ENCODE peak calls at places on chromosomes 1 and 21, in seven cellular contexts. Q, A, K, C, M, O and B are unnamed samples.

GRCh38 chr1:160419150-160419837 is 18.9 kb downstream of the VANGL2 start:
- DNase-seq in Q (no peak), A (no peak), K (no peak), C (no peak), M (no peak), O (no peak), B (no peak)

GRCh38 chr1:33257759-33258712 is 1.7 kb downstream of the ZNF362 start:
- DNase-seq in Q (no peak), A (no peak), K (no peak), C (no peak), M (no peak), O (no peak), B (peak)

GRCh38 chr1:205928256-205928655 is 15.0 kb downstream of the SLC26A9 start:
- DNase-seq in Q (no peak), A (no peak), K (no peak), C (no peak), M (no peak), O (no peak), B (no peak)

GRCh38 chr1:95018602-95019369 is 54.0 kb downstream of the ALG14 start:
- DNase-seq in Q (no peak), A (no peak), K (no peak), C (no peak), M (no peak), O (no peak), B (no peak)

GRCh38 chr1:84833198-84833597 is 59.8 kb downstream of the LPAR3 start:
- DNase-seq in Q (no peak), A (no peak), K (no peak), C (no peak), M (no peak), O (no peak), B (no peak)

GRCh38 chr1:193905288-193906085 is 719.1 kb upstream of the B3GALT2 start:
- DNase-seq in Q (no peak), A (no peak), K (no peak), C (no peak), M (no peak), O (no peak), B (no peak)

GRCh38 chr1:204357551-204357950 is 2.2 kb downstream of the PLEKHA6 start:
- DNase-seq in Q (no peak), A (no peak), K (no peak), C (no peak), M (no peak), O (no peak), B (no peak)

GRCh38 chr1:151846686-151847227 is 6.8 kb downstream of the THEM5 start:
- DNase-seq in Q (no peak), A (no peak), K (no peak), C (no peak), M (no peak), O (no peak), B (no peak)

GRCh38 chr1:230906226-230906625 is 37.9 kb upstream of the C1orf198 start:
- DNase-seq in Q (no peak), A (no peak), K (no peak), C (no peak), M (no peak), O (no peak), B (no peak)

GRCh38 chr1:65167544-65167943 is 19.5 kb downstream of the AK4 start:
- DNase-seq in Q (no peak), A (no peak), K (no peak), C (no peak), M (no peak), O (no peak), B (no peak)

GRCh38 chr1:22959545-22960360 is 12.9 kb downstream of the LACTBL1 start:
- DNase-seq in Q (no peak), A (no peak), K (no peak), C (no peak), M (no peak), O (no peak), B (no peak)

GRCh38 chr1:36966242-36966641 is 68.1 kb downstream of the GRIK3 start:
- DNase-seq in Q (no peak), A (no peak), K (no peak), C (no peak), M (no peak), O (no peak), B (peak)

GRCh38 chr21:43808367-43808766 is 19.0 kb downstream of the RRP1 start:
- DNase-seq in Q (no peak), A (no peak), K (no peak), C (no peak), M (no peak), O (no peak), B (peak)

GRCh38 chr21:41830764-41831452 is 48.2 kb downstream of the PRDM15 start:
- DNase-seq in Q (no peak), A (no peak), K (no peak), C (no peak), M (no peak), O (no peak), B (no peak)

GRCh38 chr1:67367370-67368345 is 60.0 kb downstream of the IL12RB2 start:
- DNase-seq in Q (no peak), A (no peak), K (no peak), C (peak), M (no peak), O (no peak), B (no peak)

GRCh38 chr1:1906185-1907097 is 8.6 kb upstream of the CALML6 start:
- DNase-seq in Q (peak), A (peak), K (peak), C (peak), M (no peak), O (peak), B (peak)

GRCh38 chr1:82125866-82126265 is 325.1 kb downstream of the ADGRL2 start:
- DNase-seq in Q (no peak), A (no peak), K (no peak), C (no peak), M (no peak), O (no peak), B (no peak)

GRCh38 chr1:64936958-64937357 is 29.4 kb downstream of the JAK1 start:
- DNase-seq in Q (no peak), A (no peak), K (no peak), C (no peak), M (no peak), O (no peak), B (no peak)

GRCh38 chr1:206117151-206117948 is at the start of gene AVPR1B:
- DNase-seq in Q (no peak), A (peak), K (no peak), C (no peak), M (no peak), O (peak), B (no peak)

GRCh38 chr1:8456306-8456912 is 138.5 kb downstream of the SLC45A1 start:
- DNase-seq in Q (no peak), A (no peak), K (no peak), C (no peak), M (no peak), O (no peak), B (peak)

GRCh38 chr1:245858022-245858421 is 649.1 kb downstream of the SMYD3 start:
- DNase-seq in Q (no peak), A (no peak), K (no peak), C (no peak), M (no peak), O (no peak), B (no peak)

GRCh38 chr1:169957884-169958283 is 64.2 kb upstream of the SCYL3 start:
- DNase-seq in Q (no peak), A (no peak), K (no peak), C (no peak), M (no peak), O (no peak), B (no peak)

GRCh38 chr1:240171907-240172306 is 80.2 kb downstream of the FMN2 start:
- DNase-seq in Q (no peak), A (no peak), K (no peak), C (no peak), M (no peak), O (no peak), B (no peak)

GRCh38 chr1:48003741-48004503 is 6.7 kb upstream of the TRABD2B start:
- DNase-seq in Q (no peak), A (no peak), K (no peak), C (no peak), M (no peak), O (no peak), B (no peak)

GRCh38 chr1:25072461-25072860 is 142.4 kb upstream of the RUNX3 start:
- DNase-seq in Q (no peak), A (no peak), K (no peak), C (no peak), M (no peak), O (no peak), B (no peak)

GRCh38 chr1:46030876-46031660 is 101.4 kb downstream of the PIK3R3 start:
- DNase-seq in Q (no peak), A (no peak), K (no peak), C (no peak), M (no peak), O (no peak), B (no peak)

GRCh38 chr1:114833421-114833820 is 21.2 kb upstream of the SYCP1 start:
- DNase-seq in Q (no peak), A (no peak), K (no peak), C (no peak), M (no peak), O (no peak), B (no peak)

GRCh38 chr1:226255380-226255779 is 31.9 kb downstream of the MIXL1 start:
- DNase-seq in Q (no peak), A (no peak), K (no peak), C (no peak), M (no peak), O (no peak), B (no peak)

GRCh38 chr1:25031601-25031965 is 101.5 kb upstream of the RUNX3 start:
- DNase-seq in Q (no peak), A (peak), K (no peak), C (no peak), M (no peak), O (no peak), B (peak)

GRCh38 chr1:19664453-19665043 is at the start of gene HTR6:
- DNase-seq in Q (no peak), A (no peak), K (no peak), C (no peak), M (no peak), O (no peak), B (no peak)

GRCh38 chr1:160149706-160150105 is 1.7 kb upstream of the ATP1A4 start:
- DNase-seq in Q (no peak), A (no peak), K (no peak), C (no peak), M (no peak), O (no peak), B (no peak)

GRCh38 chr1:14138135-14138506 is 438.1 kb downstream of the PRDM2 start:
- DNase-seq in Q (no peak), A (no peak), K (no peak), C (no peak), M (no peak), O (no peak), B (no peak)

GRCh38 chr21:14482165-14482564 is 64.0 kb downstream of the SAMSN1 start:
- DNase-seq in Q (no peak), A (peak), K (no peak), C (no peak), M (peak), O (no peak), B (no peak)

GRCh38 chr21:45104560-45104959 is 30.2 kb downstream of the ADARB1 start:
- DNase-seq in Q (no peak), A (no peak), K (no peak), C (no peak), M (no peak), O (no peak), B (no peak)

GRCh38 chr1:226480459-226480858 is 68.1 kb upstream of the STUM start:
- DNase-seq in Q (no peak), A (no peak), K (no peak), C (no peak), M (no peak), O (no peak), B (no peak)

GRCh38 chr1:114510235-114511047 is 562 bp downstream of the TRIM33 start:
- DNase-seq in Q (peak), A (peak), K (peak), C (no peak), M (no peak), O (peak), B (peak)